ENCODE peak calls at places on chromosome 3, in five cellular contexts. One of them, this sample, is unnamed.

GRCh38 chr3:51275096-51275805 is 109.8 kb upstream of the MANF start:
- DNase-seq in CD4-positive, alpha-beta T cell: no peak
- DNase-seq in sigmoid colon: no peak
- DNase-seq in activated B cell treated with CpG ODN at 0.5 μM for 24 hours: no peak
- DNase-seq in IMR-90: no peak
- DNase-seq in this sample: no peak

GRCh38 chr3:118808743-118809142 is 225.9 kb downstream of the IGSF11 start:
- DNase-seq in IMR-90: no peak
- DNase-seq in CD4-positive, alpha-beta T cell: no peak
- DNase-seq in sigmoid colon: no peak
- DNase-seq in activated B cell treated with CpG ODN at 0.5 μM for 24 hours: no peak
- DNase-seq in this sample: no peak

GRCh38 chr3:106703524-106703923 is 673.7 kb upstream of the CCDC54 start:
- DNase-seq in CD4-positive, alpha-beta T cell: no peak
- DNase-seq in IMR-90: no peak
- DNase-seq in sigmoid colon: no peak
- DNase-seq in activated B cell treated with CpG ODN at 0.5 μM for 24 hours: no peak
- DNase-seq in this sample: no peak

GRCh38 chr3:114622001-114622400 is 328.2 kb downstream of the TIGIT start:
- DNase-seq in IMR-90: peak
- DNase-seq in sigmoid colon: no peak
- DNase-seq in activated B cell treated with CpG ODN at 0.5 μM for 24 hours: no peak
- DNase-seq in CD4-positive, alpha-beta T cell: no peak
- DNase-seq in this sample: no peak

GRCh38 chr3:124558898-124559649 is 171.2 kb upstream of the UMPS start:
- DNase-seq in activated B cell treated with CpG ODN at 0.5 μM for 24 hours: no peak
- DNase-seq in CD4-positive, alpha-beta T cell: no peak
- DNase-seq in IMR-90: peak
- DNase-seq in sigmoid colon: peak
- DNase-seq in this sample: peak

GRCh38 chr3:155504682-155505081 is 211.2 kb upstream of the STRIT1 start:
- DNase-seq in activated B cell treated with CpG ODN at 0.5 μM for 24 hours: no peak
- DNase-seq in IMR-90: no peak
- DNase-seq in sigmoid colon: no peak
- DNase-seq in CD4-positive, alpha-beta T cell: no peak
- DNase-seq in this sample: no peak

GRCh38 chr3:106540743-106541142 is 671.9 kb upstream of the CBLB start:
- DNase-seq in activated B cell treated with CpG ODN at 0.5 μM for 24 hours: no peak
- DNase-seq in IMR-90: no peak
- DNase-seq in CD4-positive, alpha-beta T cell: no peak
- DNase-seq in sigmoid colon: no peak
- DNase-seq in this sample: no peak

GRCh38 chr3:63864008-63864871 is 573 bp downstream of the ATXN7 start:
- DNase-seq in activated B cell treated with CpG ODN at 0.5 μM for 24 hours: peak
- DNase-seq in sigmoid colon: no peak
- DNase-seq in CD4-positive, alpha-beta T cell: peak
- DNase-seq in IMR-90: no peak
- DNase-seq in this sample: peak

GRCh38 chr3:108315767-108316301 is 19.5 kb downstream of the HHLA2 start:
- DNase-seq in sigmoid colon: no peak
- DNase-seq in activated B cell treated with CpG ODN at 0.5 μM for 24 hours: no peak
- DNase-seq in CD4-positive, alpha-beta T cell: no peak
- DNase-seq in IMR-90: no peak
- DNase-seq in this sample: no peak

GRCh38 chr3:113258311-113258710 is 47.0 kb downstream of the BOC start:
- DNase-seq in CD4-positive, alpha-beta T cell: no peak
- DNase-seq in sigmoid colon: no peak
- DNase-seq in activated B cell treated with CpG ODN at 0.5 μM for 24 hours: no peak
- DNase-seq in IMR-90: no peak
- DNase-seq in this sample: no peak

GRCh38 chr3:4588410-4588809 is 95.3 kb downstream of the ITPR1 start:
- DNase-seq in sigmoid colon: peak
- DNase-seq in IMR-90: peak
- DNase-seq in CD4-positive, alpha-beta T cell: no peak
- DNase-seq in activated B cell treated with CpG ODN at 0.5 μM for 24 hours: no peak
- DNase-seq in this sample: no peak

GRCh38 chr3:194067949-194068362 is 68.0 kb upstream of the HES1 start:
- DNase-seq in CD4-positive, alpha-beta T cell: no peak
- DNase-seq in sigmoid colon: no peak
- DNase-seq in activated B cell treated with CpG ODN at 0.5 μM for 24 hours: no peak
- DNase-seq in IMR-90: no peak
- DNase-seq in this sample: no peak

GRCh38 chr3:176430244-176430893 is 766.9 kb downstream of the TBL1XR1 start:
- DNase-seq in sigmoid colon: no peak
- DNase-seq in CD4-positive, alpha-beta T cell: no peak
- DNase-seq in activated B cell treated with CpG ODN at 0.5 μM for 24 hours: no peak
- DNase-seq in IMR-90: peak
- DNase-seq in this sample: no peak
- TF ChIP-seq CTCF in sigmoid colon: no peak
- TF ChIP-seq CTCF in CD4-positive, alpha-beta T cell: no peak
- TF ChIP-seq CTCF in activated B cell treated with CpG ODN at 0.5 μM for 24 hours: no peak
- TF ChIP-seq CTCF in IMR-90: peak
- TF ChIP-seq CTCF in this sample: peak

GRCh38 chr3:69425249-69425648 is 39.4 kb upstream of the FRMD4B start:
- DNase-seq in IMR-90: peak
- DNase-seq in CD4-positive, alpha-beta T cell: no peak
- DNase-seq in activated B cell treated with CpG ODN at 0.5 μM for 24 hours: no peak
- DNase-seq in sigmoid colon: no peak
- DNase-seq in this sample: no peak
- TF ChIP-seq CTCF in IMR-90: peak
- TF ChIP-seq CTCF in CD4-positive, alpha-beta T cell: peak
- TF ChIP-seq CTCF in activated B cell treated with CpG ODN at 0.5 μM for 24 hours: no peak
- TF ChIP-seq CTCF in sigmoid colon: peak
- TF ChIP-seq CTCF in this sample: peak

GRCh38 chr3:191136347-191136746 is 62.7 kb upstream of the OSTN start:
- DNase-seq in IMR-90: peak
- DNase-seq in sigmoid colon: no peak
- DNase-seq in activated B cell treated with CpG ODN at 0.5 μM for 24 hours: no peak
- DNase-seq in CD4-positive, alpha-beta T cell: no peak
- DNase-seq in this sample: no peak
- TF ChIP-seq CTCF in IMR-90: peak
- TF ChIP-seq CTCF in sigmoid colon: no peak
- TF ChIP-seq CTCF in activated B cell treated with CpG ODN at 0.5 μM for 24 hours: no peak
- TF ChIP-seq CTCF in CD4-positive, alpha-beta T cell: no peak
- TF ChIP-seq CTCF in this sample: no peak

DNA sequence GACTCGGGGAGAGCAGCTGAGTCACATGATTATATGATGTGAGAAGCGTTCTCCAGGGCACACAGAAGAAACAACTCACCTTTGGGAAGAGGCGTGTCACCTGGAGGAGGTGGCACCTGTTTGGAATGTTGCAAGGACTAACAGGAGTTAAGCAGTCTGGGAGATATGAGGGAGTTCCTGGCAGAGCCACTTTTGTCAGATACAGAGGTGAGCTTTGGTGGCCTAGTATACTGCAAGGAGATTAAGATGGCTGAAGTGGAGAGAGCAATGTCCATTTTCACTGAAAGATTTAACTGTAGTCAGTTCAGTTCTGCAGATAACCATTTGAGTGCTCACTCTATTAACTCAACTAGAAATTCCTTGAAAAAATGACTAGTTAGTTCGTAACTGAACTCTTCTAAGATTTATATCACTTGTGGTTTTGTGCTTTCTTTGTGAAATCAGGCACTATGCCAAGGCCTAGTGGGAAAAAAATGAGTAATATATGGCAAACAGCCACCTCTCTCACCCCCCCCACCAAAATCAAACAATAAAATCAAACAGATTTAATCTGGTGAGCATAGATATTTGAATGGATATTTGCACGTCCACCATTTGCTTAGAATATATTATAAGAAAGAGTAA is 61.3 kb downstream of the CRYBG3 start:
- DNase-seq in CD4-positive, alpha-beta T cell: no peak
- DNase-seq in IMR-90: peak
- DNase-seq in activated B cell treated with CpG ODN at 0.5 μM for 24 hours: no peak
- DNase-seq in sigmoid colon: no peak
- DNase-seq in this sample: no peak
- TF ChIP-seq CTCF in CD4-positive, alpha-beta T cell: no peak
- TF ChIP-seq CTCF in IMR-90: no peak
- TF ChIP-seq CTCF in activated B cell treated with CpG ODN at 0.5 μM for 24 hours: no peak
- TF ChIP-seq CTCF in sigmoid colon: no peak
- TF ChIP-seq CTCF in this sample: no peak

GRCh38 chr3:8450618-8451017 is 51.0 kb upstream of the LMCD1 start:
- DNase-seq in IMR-90: no peak
- DNase-seq in activated B cell treated with CpG ODN at 0.5 μM for 24 hours: no peak
- DNase-seq in CD4-positive, alpha-beta T cell: no peak
- DNase-seq in sigmoid colon: no peak
- DNase-seq in this sample: no peak
- TF ChIP-seq CTCF in IMR-90: peak
- TF ChIP-seq CTCF in activated B cell treated with CpG ODN at 0.5 μM for 24 hours: no peak
- TF ChIP-seq CTCF in CD4-positive, alpha-beta T cell: no peak
- TF ChIP-seq CTCF in sigmoid colon: no peak
- TF ChIP-seq CTCF in this sample: no peak

GRCh38 chr3:98994128-98994762 is 92.8 kb upstream of the DCBLD2 start:
- DNase-seq in activated B cell treated with CpG ODN at 0.5 μM for 24 hours: no peak
- DNase-seq in sigmoid colon: no peak
- DNase-seq in CD4-positive, alpha-beta T cell: no peak
- DNase-seq in IMR-90: peak
- DNase-seq in this sample: no peak
- TF ChIP-seq CTCF in activated B cell treated with CpG ODN at 0.5 μM for 24 hours: no peak
- TF ChIP-seq CTCF in sigmoid colon: peak
- TF ChIP-seq CTCF in CD4-positive, alpha-beta T cell: peak
- TF ChIP-seq CTCF in IMR-90: peak
- TF ChIP-seq CTCF in this sample: peak

GRCh38 chr3:181210275-181210674 is 220.7 kb upstream of the DNAJC19 start:
- DNase-seq in CD4-positive, alpha-beta T cell: no peak
- DNase-seq in activated B cell treated with CpG ODN at 0.5 μM for 24 hours: no peak
- DNase-seq in sigmoid colon: no peak
- DNase-seq in IMR-90: peak
- DNase-seq in this sample: no peak
- TF ChIP-seq CTCF in CD4-positive, alpha-beta T cell: no peak
- TF ChIP-seq CTCF in activated B cell treated with CpG ODN at 0.5 μM for 24 hours: no peak
- TF ChIP-seq CTCF in sigmoid colon: no peak
- TF ChIP-seq CTCF in IMR-90: peak
- TF ChIP-seq CTCF in this sample: peak

This sample was measured in mesothelial cell of epicardium.